ENCODE peak calls at places on chromosomes 16 and 17, in eight cellular contexts. X, H, E, F, S, V, T and W are unnamed samples.

GRCh38 chr17:13084420-13084819 is 66.6 kb upstream of the ELAC2 start:
- DNase-seq in T (no peak), H (no peak), F (no peak), V (no peak), X (no peak), E (no peak), S (no peak), W (no peak)

GRCh38 chr17:44906010-44906646 is 6.9 kb upstream of the EFTUD2 start:
- DNase-seq in V (no peak), X (no peak), E (no peak), S (no peak), H (peak), T (peak), F (peak), W (no peak)

GRCh38 chr17:12789075-12789975 is at the start of gene ARHGAP44:
- DNase-seq in T (peak), X (peak), E (peak), S (peak), F (peak), V (peak), H (peak), W (peak)

GRCh38 chr16:65964752-65965151 is 401.7 kb upstream of the CDH5 start:
- DNase-seq in X (no peak), S (no peak), V (no peak), F (no peak), E (no peak), T (no peak), H (no peak), W (no peak)

GRCh38 chr17:48547839-48548686 is 3.2 kb upstream of the HOXB2 start:
- DNase-seq in S (no peak), H (no peak), F (no peak), T (peak), V (no peak), X (no peak), E (no peak), W (peak)

GRCh38 chr17:70437656-70438055 is 268.3 kb downstream of the KCNJ2 start:
- DNase-seq in V (no peak), H (no peak), S (no peak), X (no peak), F (no peak), E (no peak), T (no peak), W (no peak)

GRCh38 chr17:19010729-19011505 is 6.4 kb upstream of the FAM83G start:
- DNase-seq in X (peak), E (peak), T (no peak), H (no peak), F (peak), V (no peak), S (no peak), W (no peak)

GRCh38 chr16:714558-715447 is at the start of gene METRN:
- DNase-seq in V (peak), E (peak), H (peak), X (peak), T (peak), S (peak), F (peak), W (peak)

GRCh38 chr16:66226762-66227161 is 139.7 kb upstream of the CDH5 start:
- DNase-seq in E (peak), X (no peak), V (no peak), F (no peak), S (no peak), T (no peak), H (no peak), W (no peak)

GRCh38 chr16:9650284-9650683 is 531.9 kb downstream of the GRIN2A start:
- DNase-seq in H (no peak), T (no peak), F (no peak), V (no peak), S (no peak), X (no peak), E (no peak), W (no peak)

GRCh38 chr17:44970136-44970737 is 2.1 kb upstream of the C1QL1 start:
- DNase-seq in H (no peak), S (peak), V (peak), X (peak), F (no peak), E (peak), T (no peak), W (peak)

GRCh38 chr17:2259769-2260536 is 43.6 kb downstream of the SMG6 start:
- DNase-seq in X (peak), E (no peak), T (peak), H (no peak), F (no peak), V (peak), S (no peak), W (peak)

GRCh38 chr16:75219838-75220237 is 1.1 kb downstream of the CTRB1 start:
- DNase-seq in T (no peak), S (no peak), H (no peak), F (no peak), V (no peak), E (no peak), X (no peak), W (peak)

GRCh38 chr16:72825912-72826621 is 221.9 kb downstream of the ZFHX3 start:
- DNase-seq in S (no peak), F (no peak), X (no peak), V (no peak), H (no peak), E (no peak), T (no peak), W (no peak)

GRCh38 chr17:72135546-72136325 is 14.9 kb downstream of the SOX9 start:
- DNase-seq in H (no peak), E (no peak), F (no peak), X (no peak), T (no peak), V (no peak), S (no peak), W (no peak)

GRCh38 chr17:33858682-33859081 is 396.4 kb upstream of the CCL2 start:
- DNase-seq in V (no peak), S (no peak), X (no peak), F (no peak), E (no peak), T (no peak), H (no peak), W (no peak)

GRCh38 chr16:22763655-22764054 is 50.3 kb upstream of the HS3ST2 start:
- DNase-seq in E (no peak), H (no peak), F (no peak), T (no peak), X (no peak), S (no peak), V (no peak), W (no peak)

GRCh38 chr16:86029131-86029741 is 130.3 kb downstream of the IRF8 start:
- DNase-seq in E (peak), S (no peak), V (no peak), X (peak), F (no peak), H (no peak), T (peak), W (no peak)

GRCh38 chr16:69448470-69449193 is 24.2 kb downstream of the CYB5B start:
- DNase-seq in S (no peak), H (peak), F (no peak), E (no peak), T (peak), X (no peak), V (no peak), W (no peak)

GRCh38 chr17:74523308-74523707 is 8.0 kb downstream of the CD300LB start:
- DNase-seq in F (no peak), E (no peak), X (no peak), H (no peak), T (no peak), V (peak), S (no peak), W (no peak)

GRCh38 chr16:14244344-14245010 is 173.4 kb downstream of the MRTFB start:
- DNase-seq in T (peak), F (no peak), X (no peak), V (no peak), E (no peak), H (no peak), S (no peak), W (no peak)

GRCh38 chr17:65243838-65244237 is 106.7 kb downstream of the RGS9 start:
- DNase-seq in X (no peak), T (peak), F (no peak), E (peak), S (peak), V (no peak), H (peak), W (peak)

GRCh38 chr16:79758615-79759346 is 158.2 kb upstream of the MAF start:
- DNase-seq in F (peak), V (no peak), E (no peak), H (no peak), X (no peak), T (no peak), S (no peak), W (no peak)

GRCh38 chr16:59878479-59878878 is 1144.4 kb upstream of the GOT2 start:
- DNase-seq in S (no peak), X (no peak), H (peak), E (no peak), T (peak), F (peak), V (no peak), W (no peak)

GRCh38 chr16:72027669-72028378 is 19.3 kb downstream of the DHODH start:
- DNase-seq in E (no peak), T (no peak), F (no peak), V (no peak), H (no peak), S (no peak), X (no peak), W (no peak)

GRCh38 chr17:30812218-30813177 is 12.0 kb downstream of the CRLF3 start:
- DNase-seq in H (peak), X (no peak), S (no peak), F (no peak), T (peak), V (no peak), E (no peak), W (peak)

GRCh38 chr16:83402969-83403368 is 404.8 kb upstream of the HSBP1 start:
- DNase-seq in F (no peak), V (no peak), T (peak), H (peak), E (no peak), S (no peak), X (no peak), W (no peak)

GRCh38 chr16:30121741-30122620 is 1.0 kb downstream of the MAPK3 start:
- DNase-seq in H (no peak), E (peak), F (no peak), V (no peak), S (peak), T (no peak), X (peak), W (no peak)

GRCh38 chr17:58631523-58632323 is 60.1 kb downstream of the TEX14 start:
- DNase-seq in F (peak), S (peak), E (peak), H (peak), X (peak), V (peak), T (peak), W (peak)

GRCh38 chr16:55971447-55971846 is 96.3 kb upstream of the CES5A start:
- DNase-seq in X (no peak), E (no peak), S (no peak), V (no peak), F (no peak), H (no peak), T (no peak), W (no peak)

GRCh38 chr17:68710976-68711375 is 109.8 kb upstream of the FAM20A start:
- DNase-seq in F (no peak), H (no peak), E (no peak), X (no peak), S (no peak), T (no peak), V (no peak), W (no peak)

GRCh38 chr17:80861892-80862291 is 129.7 kb upstream of the CHMP6 start:
- DNase-seq in V (no peak), H (no peak), E (peak), F (peak), X (peak), S (peak), T (peak), W (peak)

GRCh38 chr16:46737621-46738214 is 10.4 kb downstream of the MYLK3 start:
- DNase-seq in S (no peak), F (no peak), T (no peak), H (no peak), V (no peak), X (no peak), E (no peak), W (no peak)

GRCh38 chr16:88063201-88063773 is 112.1 kb downstream of the BANP start:
- DNase-seq in F (no peak), V (no peak), S (no peak), X (no peak), H (peak), T (peak), E (no peak), W (no peak)
- TF ChIP-seq CTCF in F (no peak), V (no peak), S (no peak), X (no peak), H (peak), T (peak), E (peak), W (no peak)

GRCh38 chr16:87057291-87057881 is 259.8 kb downstream of the C16orf95 start:
- DNase-seq in S (no peak), E (no peak), T (no peak), H (no peak), X (no peak), V (no peak), F (no peak), W (no peak)
- TF ChIP-seq CTCF in S (no peak), E (no peak), T (peak), H (peak), X (no peak), V (no peak), F (no peak), W (no peak)

GRCh38 chr16:63331111-63331510 is 1294.9 kb upstream of the CDH8 start:
- DNase-seq in X (no peak), F (no peak), S (no peak), V (no peak), T (no peak), E (no peak), H (no peak), W (no peak)

GRCh38 chr16:63323722-63324121 is 1287.5 kb upstream of the CDH8 start:
- DNase-seq in F (no peak), E (no peak), T (no peak), S (no peak), H (no peak), V (no peak), X (no peak), W (no peak)

GRCh38 chr16:63324306-63324705 is 1288.1 kb upstream of the CDH8 start:
- DNase-seq in X (no peak), E (no peak), V (no peak), H (no peak), S (no peak), F (no peak), T (no peak), W (no peak)

GRCh38 chr16:63323055-63323454 is 1286.8 kb upstream of the CDH8 start:
- DNase-seq in V (no peak), F (no peak), H (no peak), E (no peak), S (no peak), X (no peak), T (no peak), W (no peak)

GRCh38 chr16:63326736-63327339 is 1290.6 kb upstream of the CDH8 start:
- DNase-seq in F (no peak), S (no peak), E (no peak), H (no peak), T (no peak), X (no peak), V (no peak), W (no peak)
- TF ChIP-seq CTCF in F (no peak), S (no peak), E (no peak), H (no peak), T (no peak), X (no peak), V (no peak), W (no peak)

GRCh38 chr17:66518677-66519076 is 216.3 kb downstream of the PRKCA start:
- DNase-seq in H (no peak), S (no peak), T (no peak), X (no peak), F (no peak), V (no peak), E (no peak), W (no peak)

GRCh38 chr17:66514227-66514806 is 211.9 kb downstream of the PRKCA start:
- DNase-seq in S (no peak), X (no peak), T (peak), H (no peak), V (no peak), F (no peak), E (no peak), W (peak)

GRCh38 chr17:66520986-66521385 is 218.6 kb downstream of the PRKCA start:
- DNase-seq in S (no peak), E (no peak), T (no peak), H (no peak), X (no peak), V (no peak), F (no peak), W (no peak)

GRCh38 chr17:66517336-66518009 is 215.1 kb downstream of the PRKCA start:
- DNase-seq in T (no peak), V (no peak), E (no peak), S (no peak), F (no peak), X (no peak), H (no peak), W (no peak)

GRCh38 chr17:66518108-66518507 is 215.7 kb downstream of the PRKCA start:
- DNase-seq in T (no peak), E (no peak), X (no peak), F (no peak), V (no peak), H (no peak), S (no peak), W (no peak)
- TF ChIP-seq CTCF in T (no peak), E (no peak), X (no peak), F (no peak), V (no peak), H (no peak), S (no peak), W (no peak)

GRCh38 chr16:70808371-70808770 is 7.4 kb upstream of the VAC14 start:
- DNase-seq in E (no peak), H (no peak), X (no peak), S (no peak), F (no peak), V (no peak), T (no peak), W (no peak)
- TF ChIP-seq CTCF in E (no peak), H (peak), X (no peak), S (no peak), F (no peak), V (no peak), T (no peak), W (no peak)

GRCh38 chr16:11797166-11797956 is at the start of gene ZC3H7A:
- DNase-seq in X (peak), H (peak), F (peak), T (peak), S (peak), V (peak), E (peak), W (peak)
- TF ChIP-seq CTCF in X (peak), H (peak), F (peak), T (peak), S (peak), V (peak), E (peak), W (peak)

DNA sequence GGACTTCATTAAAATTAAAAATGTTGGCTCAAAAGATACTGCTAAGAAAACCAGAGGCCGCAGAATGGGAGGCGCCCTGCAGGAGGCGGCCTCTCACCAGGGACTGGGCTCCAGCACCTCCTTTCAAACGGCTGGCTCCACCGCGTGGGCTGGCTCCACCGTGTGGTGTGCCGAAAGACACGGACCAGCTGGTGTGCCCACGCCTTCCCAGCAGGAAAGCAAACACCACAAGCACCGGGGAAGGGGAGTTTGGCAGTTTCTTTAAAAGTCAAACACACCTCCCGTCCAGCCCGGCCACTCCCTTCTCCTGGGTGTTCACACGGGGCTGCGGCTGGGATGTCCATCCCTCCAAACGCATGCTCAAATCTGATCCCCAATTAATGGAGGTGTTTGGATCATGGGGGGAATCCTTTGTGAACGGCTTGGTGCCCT is 13.9 kb downstream of the HAGH start:
- DNase-seq in E (peak), S (peak), H (peak), X (peak), F (peak), T (peak), V (no peak), W (peak)
- TF ChIP-seq CTCF in E (peak), S (peak), H (peak), X (peak), F (peak), T (peak), V (peak), W (peak)